ENCODE peak calls at places on chromosomes 3 and 15, in nine cellular contexts. P is posterior vena cava; C is colonic mucosa; N is fibroblast of mammary gland; L is fibroblast of the aortic adventitia; R is GM19239; X is endothelial cell; U is stimulated activated CD4-positive, alpha-beta T cell treated with anti-CD3 and anti-CD28 coated beads, Interleukin-15, amount 100 ng/mL, for 48 hours; I is activated naive CD4-positive, alpha-beta T cell treated with anti-CD3 and anti-CD28 coated beads, Interleukin-2, amount 50 U/mL, for 16 hours. D is an unnamed sample.

GRCh38 chr3:174423936-174424335 is 435.2 kb upstream of the NAALADL2 start:
- DNase-seq in L (no peak), N (no peak), U (no peak), I (no peak), P (no peak), R (no peak), X (no peak), C (no peak), D (no peak)

GRCh38 chr3:100402150-100402706 is 889 bp downstream of the LNP1 start:
- DNase-seq in R (no peak), P (no peak), N (peak), I (no peak), L (peak), U (no peak), C (no peak), X (no peak), D (peak)

GRCh38 chr3:31539275-31539674 is 6.5 kb downstream of the STT3B start:
- DNase-seq in I (no peak), L (no peak), U (no peak), C (no peak), P (no peak), R (no peak), X (no peak), N (no peak), D (no peak)

GRCh38 chr15:40930430-40931299 is 1.5 kb downstream of the DLL4 start:
- DNase-seq in I (peak), C (peak), P (no peak), L (peak), U (no peak), X (peak), N (no peak), R (no peak), D (peak)

GRCh38 chr15:99504071-99504822 is 61.5 kb upstream of the MEF2A start:
- DNase-seq in P (no peak), U (no peak), C (no peak), X (no peak), N (no peak), L (no peak), R (no peak), I (no peak), D (no peak)

GRCh38 chr3:31100519-31100918 is 206.1 kb upstream of the GADL1 start:
- DNase-seq in R (no peak), U (no peak), L (no peak), P (no peak), C (no peak), I (no peak), X (no peak), N (no peak), D (no peak)

GRCh38 chr3:121529308-121529707 is 16.5 kb downstream of the POLQ start:
- DNase-seq in I (no peak), N (peak), P (no peak), X (no peak), L (peak), U (no peak), C (no peak), R (no peak), D (no peak)

GRCh38 chr3:111787556-111788463 is 71.3 kb upstream of the PHLDB2 start:
- DNase-seq in R (no peak), N (no peak), X (no peak), L (peak), P (no peak), C (no peak), U (no peak), I (no peak), D (no peak)

GRCh38 chr15:61500951-61501350 is 271.8 kb upstream of the RORA start:
- DNase-seq in L (no peak), C (no peak), U (no peak), R (no peak), N (no peak), I (no peak), X (no peak), P (no peak), D (no peak)

GRCh38 chr15:67144609-67145306 is 79.4 kb downstream of the SMAD3 start:
- DNase-seq in L (peak), R (no peak), U (no peak), C (no peak), I (no peak), N (peak), P (peak), X (no peak), D (peak)

GRCh38 chr3:157045238-157045860 is 114.6 kb downstream of the CCNL1 start:
- DNase-seq in P (no peak), R (no peak), X (no peak), U (no peak), N (peak), C (no peak), I (no peak), L (peak), D (peak)

GRCh38 chr15:76258460-76258859 is 52.8 kb downstream of the ETFA start:
- DNase-seq in L (no peak), N (no peak), X (no peak), U (no peak), I (no peak), P (no peak), R (no peak), C (no peak), D (no peak)

GRCh38 chr3:133208184-133208583 is 170.0 kb downstream of the TMEM108 start:
- DNase-seq in C (no peak), N (no peak), P (no peak), X (no peak), U (no peak), L (no peak), R (no peak), I (no peak), D (no peak)

GRCh38 chr15:91694131-91694828 is 159.2 kb upstream of the SLCO3A1 start:
- DNase-seq in R (no peak), U (no peak), C (peak), P (peak), I (no peak), L (peak), X (no peak), N (peak), D (peak)

GRCh38 chr15:48823237-48823636 is 12.4 kb upstream of the CEP152 start:
- DNase-seq in I (no peak), X (no peak), N (no peak), C (no peak), U (no peak), R (no peak), P (no peak), L (no peak), D (peak)

GRCh38 chr3:1118074-1118473 is 25.2 kb downstream of the CNTN6 start:
- DNase-seq in L (peak), U (no peak), C (no peak), X (no peak), P (no peak), N (peak), R (no peak), I (no peak), D (no peak)

GRCh38 chr15:37933685-37934084 is 755 bp upstream of the TMCO5A start:
- DNase-seq in L (peak), N (peak), P (no peak), C (no peak), X (no peak), R (no peak), U (no peak), I (no peak), D (no peak)

GRCh38 chr3:851098-851790 is 241.6 kb upstream of the CNTN6 start:
- DNase-seq in I (no peak), R (no peak), P (no peak), U (no peak), N (no peak), X (no peak), C (no peak), L (no peak), D (peak)

GRCh38 chr3:54936561-54936960 is 8.7 kb upstream of the LRTM1 start:
- DNase-seq in C (no peak), L (peak), P (no peak), I (no peak), U (no peak), X (no peak), N (peak), R (no peak), D (no peak)

GRCh38 chr3:46899151-46900006 is 21.9 kb downstream of the PTH1R start:
- DNase-seq in C (no peak), P (peak), N (no peak), L (no peak), I (no peak), R (no peak), X (no peak), U (no peak), D (no peak)

GRCh38 chr3:83435173-83435572 is 1523.6 kb upstream of the CADM2 start:
- DNase-seq in I (no peak), U (no peak), L (no peak), N (no peak), R (no peak), P (peak), C (no peak), X (peak), D (no peak)

GRCh38 chr15:64828985-64829384 is 3.5 kb upstream of the PIF1 start:
- DNase-seq in L (no peak), U (no peak), I (no peak), C (no peak), R (no peak), N (peak), X (no peak), P (no peak), D (no peak)

GRCh38 chr3:184952671-184953070 is 140.7 kb downstream of the VPS8 start:
- DNase-seq in P (no peak), X (no peak), C (no peak), L (no peak), N (peak), I (no peak), R (no peak), U (no peak), D (no peak)

GRCh38 chr3:104102386-104102785 is 1264.3 kb upstream of the ALCAM start:
- DNase-seq in X (peak), R (peak), U (no peak), I (no peak), N (peak), P (no peak), L (peak), C (no peak), D (peak)

GRCh38 chr3:28186748-28187147 is 54.7 kb upstream of the CMC1 start:
- DNase-seq in U (no peak), I (no peak), L (no peak), X (no peak), P (no peak), C (no peak), N (no peak), R (no peak), D (no peak)

GRCh38 chr15:70376031-70376928 is 278.6 kb upstream of the TLE3 start:
- DNase-seq in P (no peak), X (no peak), N (no peak), U (no peak), I (no peak), L (no peak), R (no peak), C (no peak), D (peak)

GRCh38 chr3:53223025-53223424 is 32.8 kb downstream of the TKT start:
- DNase-seq in C (no peak), R (no peak), I (no peak), X (no peak), U (no peak), L (no peak), P (peak), N (no peak), D (no peak)

GRCh38 chr3:30692498-30693130 is 86.2 kb downstream of the TGFBR2 start:
- DNase-seq in L (no peak), C (no peak), P (no peak), I (no peak), U (no peak), R (no peak), X (no peak), N (no peak), D (no peak)

GRCh38 chr3:106006001-106006400 is 137.2 kb upstream of the CBLB start:
- DNase-seq in X (no peak), L (peak), C (no peak), P (no peak), N (peak), I (no peak), R (no peak), U (no peak), D (no peak)

GRCh38 chr3:134638385-134639020 is 12.3 kb downstream of the KY start:
- DNase-seq in I (no peak), L (no peak), U (no peak), X (no peak), N (no peak), P (no peak), C (no peak), R (no peak), D (no peak)

GRCh38 chr3:124510290-124510689 is 220.0 kb upstream of the UMPS start:
- DNase-seq in L (peak), N (peak), I (no peak), C (no peak), P (no peak), U (no peak), R (no peak), X (no peak), D (no peak)

GRCh38 chr15:92711457-92711831 is 55.9 kb upstream of the FAM174B start:
- DNase-seq in P (no peak), L (no peak), R (no peak), I (no peak), C (no peak), X (no peak), U (no peak), N (no peak), D (peak)

GRCh38 chr15:88810449-88810848 is 7.2 kb downstream of the ACAN start:
- DNase-seq in X (no peak), N (peak), P (no peak), U (no peak), I (no peak), R (no peak), L (no peak), C (no peak), D (no peak)